ENCODE peak calls at places on chromosomes 2 and 18, in eight cellular contexts. One of them, this sample, is unnamed.

GRCh38 chr2:40304340-40304739 is 147.6 kb downstream of the SLC8A1 start:
- DNase-seq in germinal center: no peak
- DNase-seq in mesothelial cell of epicardium: no peak
- DNase-seq in C1 segment of cervical spinal cord: peak
- DNase-seq in RPMI8226: no peak
- DNase-seq in stimulated activated CD4-positive, alpha-beta T cell treated with anti-CD3 and anti-CD28 coated beads, Interleukin-2, amount 100 ng/mL, for 48 hours: no peak
- DNase-seq in heart left ventricle: peak
- DNase-seq in sigmoid colon: no peak
- DNase-seq in this sample: peak

GRCh38 chr2:62133320-62133823 is 62.5 kb upstream of the B3GNT2 start:
- DNase-seq in germinal center: no peak
- DNase-seq in mesothelial cell of epicardium: no peak
- DNase-seq in C1 segment of cervical spinal cord: no peak
- DNase-seq in RPMI8226: no peak
- DNase-seq in stimulated activated CD4-positive, alpha-beta T cell treated with anti-CD3 and anti-CD28 coated beads, Interleukin-2, amount 100 ng/mL, for 48 hours: no peak
- DNase-seq in heart left ventricle: no peak
- DNase-seq in sigmoid colon: no peak
- DNase-seq in this sample: no peak

GRCh38 chr18:62332437-62332816 is 7.3 kb downstream of the TNFRSF11A start:
- DNase-seq in germinal center: no peak
- DNase-seq in mesothelial cell of epicardium: no peak
- DNase-seq in C1 segment of cervical spinal cord: no peak
- DNase-seq in RPMI8226: no peak
- DNase-seq in stimulated activated CD4-positive, alpha-beta T cell treated with anti-CD3 and anti-CD28 coated beads, Interleukin-2, amount 100 ng/mL, for 48 hours: no peak
- DNase-seq in heart left ventricle: no peak
- DNase-seq in sigmoid colon: no peak
- DNase-seq in this sample: no peak

GRCh38 chr2:173652311-173652710 is 297.6 kb downstream of the CDCA7 start:
- DNase-seq in germinal center: no peak
- DNase-seq in mesothelial cell of epicardium: no peak
- DNase-seq in C1 segment of cervical spinal cord: no peak
- DNase-seq in RPMI8226: no peak
- DNase-seq in stimulated activated CD4-positive, alpha-beta T cell treated with anti-CD3 and anti-CD28 coated beads, Interleukin-2, amount 100 ng/mL, for 48 hours: no peak
- DNase-seq in heart left ventricle: no peak
- DNase-seq in sigmoid colon: no peak
- DNase-seq in this sample: no peak

GRCh38 chr2:98648451-98648850 is 40.1 kb downstream of the UNC50 start:
- DNase-seq in germinal center: no peak
- DNase-seq in mesothelial cell of epicardium: no peak
- DNase-seq in C1 segment of cervical spinal cord: no peak
- DNase-seq in RPMI8226: no peak
- DNase-seq in stimulated activated CD4-positive, alpha-beta T cell treated with anti-CD3 and anti-CD28 coated beads, Interleukin-2, amount 100 ng/mL, for 48 hours: no peak
- DNase-seq in heart left ventricle: no peak
- DNase-seq in sigmoid colon: no peak
- DNase-seq in this sample: no peak

GRCh38 chr2:196568506-196568905 is 71.0 kb upstream of the CCDC150 start:
- DNase-seq in germinal center: no peak
- DNase-seq in mesothelial cell of epicardium: no peak
- DNase-seq in C1 segment of cervical spinal cord: no peak
- DNase-seq in RPMI8226: no peak
- DNase-seq in stimulated activated CD4-positive, alpha-beta T cell treated with anti-CD3 and anti-CD28 coated beads, Interleukin-2, amount 100 ng/mL, for 48 hours: no peak
- DNase-seq in heart left ventricle: no peak
- DNase-seq in sigmoid colon: no peak
- DNase-seq in this sample: no peak

GRCh38 chr2:189441709-189442074 is 418 bp downstream of the WDR75 start:
- DNase-seq in germinal center: no peak
- DNase-seq in mesothelial cell of epicardium: no peak
- DNase-seq in C1 segment of cervical spinal cord: no peak
- DNase-seq in RPMI8226: no peak
- DNase-seq in stimulated activated CD4-positive, alpha-beta T cell treated with anti-CD3 and anti-CD28 coated beads, Interleukin-2, amount 100 ng/mL, for 48 hours: no peak
- DNase-seq in heart left ventricle: no peak
- DNase-seq in sigmoid colon: no peak
- DNase-seq in this sample: no peak

GRCh38 chr2:102082591-102083586 is 59.7 kb upstream of the IL1R1 start:
- DNase-seq in germinal center: no peak
- DNase-seq in mesothelial cell of epicardium: no peak
- DNase-seq in C1 segment of cervical spinal cord: no peak
- DNase-seq in RPMI8226: peak
- DNase-seq in stimulated activated CD4-positive, alpha-beta T cell treated with anti-CD3 and anti-CD28 coated beads, Interleukin-2, amount 100 ng/mL, for 48 hours: peak
- DNase-seq in heart left ventricle: peak
- DNase-seq in sigmoid colon: peak
- DNase-seq in this sample: no peak

GRCh38 chr2:217223222-217223930 is 363.5 kb upstream of the TNP1 start:
- DNase-seq in germinal center: peak
- DNase-seq in mesothelial cell of epicardium: no peak
- DNase-seq in C1 segment of cervical spinal cord: no peak
- DNase-seq in RPMI8226: no peak
- DNase-seq in stimulated activated CD4-positive, alpha-beta T cell treated with anti-CD3 and anti-CD28 coated beads, Interleukin-2, amount 100 ng/mL, for 48 hours: peak
- DNase-seq in heart left ventricle: peak
- DNase-seq in sigmoid colon: no peak
- DNase-seq in this sample: no peak

GRCh38 chr2:191478754-191479679 is 198.9 kb upstream of the NABP1 start:
- DNase-seq in germinal center: no peak
- DNase-seq in mesothelial cell of epicardium: no peak
- DNase-seq in C1 segment of cervical spinal cord: no peak
- DNase-seq in RPMI8226: no peak
- DNase-seq in stimulated activated CD4-positive, alpha-beta T cell treated with anti-CD3 and anti-CD28 coated beads, Interleukin-2, amount 100 ng/mL, for 48 hours: no peak
- DNase-seq in heart left ventricle: peak
- DNase-seq in sigmoid colon: peak
- DNase-seq in this sample: peak

GRCh38 chr2:234071664-234072063 is 21.2 kb downstream of the SPP2 start:
- DNase-seq in germinal center: no peak
- DNase-seq in mesothelial cell of epicardium: no peak
- DNase-seq in C1 segment of cervical spinal cord: no peak
- DNase-seq in RPMI8226: no peak
- DNase-seq in stimulated activated CD4-positive, alpha-beta T cell treated with anti-CD3 and anti-CD28 coated beads, Interleukin-2, amount 100 ng/mL, for 48 hours: no peak
- DNase-seq in heart left ventricle: no peak
- DNase-seq in sigmoid colon: no peak
- DNase-seq in this sample: no peak

GRCh38 chr2:191165190-191165643 is 14.4 kb upstream of the STAT4 start:
- DNase-seq in germinal center: peak
- DNase-seq in mesothelial cell of epicardium: no peak
- DNase-seq in C1 segment of cervical spinal cord: no peak
- DNase-seq in RPMI8226: peak
- DNase-seq in stimulated activated CD4-positive, alpha-beta T cell treated with anti-CD3 and anti-CD28 coated beads, Interleukin-2, amount 100 ng/mL, for 48 hours: no peak
- DNase-seq in heart left ventricle: no peak
- DNase-seq in sigmoid colon: no peak
- DNase-seq in this sample: no peak

GRCh38 chr2:82344670-82345069 is 2040.1 kb upstream of the LRRTM1 start:
- DNase-seq in germinal center: no peak
- DNase-seq in mesothelial cell of epicardium: no peak
- DNase-seq in C1 segment of cervical spinal cord: no peak
- DNase-seq in RPMI8226: peak
- DNase-seq in stimulated activated CD4-positive, alpha-beta T cell treated with anti-CD3 and anti-CD28 coated beads, Interleukin-2, amount 100 ng/mL, for 48 hours: no peak
- DNase-seq in heart left ventricle: no peak
- DNase-seq in sigmoid colon: no peak
- DNase-seq in this sample: no peak

GRCh38 chr18:67845035-67845434 is 328.5 kb upstream of the DSEL start:
- DNase-seq in germinal center: no peak
- DNase-seq in mesothelial cell of epicardium: no peak
- DNase-seq in C1 segment of cervical spinal cord: no peak
- DNase-seq in RPMI8226: no peak
- DNase-seq in stimulated activated CD4-positive, alpha-beta T cell treated with anti-CD3 and anti-CD28 coated beads, Interleukin-2, amount 100 ng/mL, for 48 hours: no peak
- DNase-seq in heart left ventricle: no peak
- DNase-seq in sigmoid colon: no peak
- DNase-seq in this sample: no peak

GRCh38 chr2:20692081-20692480 is 25.1 kb downstream of the GDF7 start:
- DNase-seq in germinal center: no peak
- DNase-seq in mesothelial cell of epicardium: no peak
- DNase-seq in C1 segment of cervical spinal cord: no peak
- DNase-seq in RPMI8226: no peak
- DNase-seq in stimulated activated CD4-positive, alpha-beta T cell treated with anti-CD3 and anti-CD28 coated beads, Interleukin-2, amount 100 ng/mL, for 48 hours: no peak
- DNase-seq in heart left ventricle: no peak
- DNase-seq in sigmoid colon: no peak
- DNase-seq in this sample: no peak

GRCh38 chr2:226640501-226640900 is 159.1 kb downstream of the IRS1 start:
- DNase-seq in germinal center: no peak
- DNase-seq in mesothelial cell of epicardium: no peak
- DNase-seq in C1 segment of cervical spinal cord: no peak
- DNase-seq in RPMI8226: no peak
- DNase-seq in stimulated activated CD4-positive, alpha-beta T cell treated with anti-CD3 and anti-CD28 coated beads, Interleukin-2, amount 100 ng/mL, for 48 hours: no peak
- DNase-seq in heart left ventricle: no peak
- DNase-seq in sigmoid colon: no peak
- DNase-seq in this sample: no peak

GRCh38 chr2:172100080-172101007 is 2.4 kb downstream of the DLX2 start:
- DNase-seq in germinal center: no peak
- DNase-seq in mesothelial cell of epicardium: peak
- DNase-seq in C1 segment of cervical spinal cord: no peak
- DNase-seq in RPMI8226: no peak
- DNase-seq in stimulated activated CD4-positive, alpha-beta T cell treated with anti-CD3 and anti-CD28 coated beads, Interleukin-2, amount 100 ng/mL, for 48 hours: no peak
- DNase-seq in heart left ventricle: no peak
- DNase-seq in sigmoid colon: no peak
- DNase-seq in this sample: no peak

GRCh38 chr18:73007195-73007934 is 139.6 kb upstream of the NETO1 start:
- DNase-seq in germinal center: no peak
- DNase-seq in mesothelial cell of epicardium: no peak
- DNase-seq in C1 segment of cervical spinal cord: no peak
- DNase-seq in RPMI8226: peak
- DNase-seq in stimulated activated CD4-positive, alpha-beta T cell treated with anti-CD3 and anti-CD28 coated beads, Interleukin-2, amount 100 ng/mL, for 48 hours: no peak
- DNase-seq in heart left ventricle: no peak
- DNase-seq in sigmoid colon: no peak
- DNase-seq in this sample: no peak

GRCh38 chr18:53745228-53745967 is 479.1 kb downstream of the MBD2 start:
- DNase-seq in germinal center: no peak
- DNase-seq in mesothelial cell of epicardium: no peak
- DNase-seq in C1 segment of cervical spinal cord: no peak
- DNase-seq in RPMI8226: no peak
- DNase-seq in stimulated activated CD4-positive, alpha-beta T cell treated with anti-CD3 and anti-CD28 coated beads, Interleukin-2, amount 100 ng/mL, for 48 hours: no peak
- DNase-seq in heart left ventricle: no peak
- DNase-seq in sigmoid colon: no peak
- DNase-seq in this sample: no peak

GRCh38 chr2:150212722-150213171 is 274.7 kb downstream of the RND3 start:
- DNase-seq in germinal center: no peak
- DNase-seq in mesothelial cell of epicardium: no peak
- DNase-seq in C1 segment of cervical spinal cord: no peak
- DNase-seq in RPMI8226: no peak
- DNase-seq in stimulated activated CD4-positive, alpha-beta T cell treated with anti-CD3 and anti-CD28 coated beads, Interleukin-2, amount 100 ng/mL, for 48 hours: no peak
- DNase-seq in heart left ventricle: no peak
- DNase-seq in sigmoid colon: no peak
- DNase-seq in this sample: no peak

GRCh38 chr2:85164145-85164559 is 31.0 kb downstream of the TCF7L1 start:
- DNase-seq in germinal center: no peak
- DNase-seq in mesothelial cell of epicardium: no peak
- DNase-seq in C1 segment of cervical spinal cord: no peak
- DNase-seq in RPMI8226: no peak
- DNase-seq in stimulated activated CD4-positive, alpha-beta T cell treated with anti-CD3 and anti-CD28 coated beads, Interleukin-2, amount 100 ng/mL, for 48 hours: no peak
- DNase-seq in heart left ventricle: no peak
- DNase-seq in sigmoid colon: no peak
- DNase-seq in this sample: no peak

GRCh38 chr2:140465301-140465700 is 1665.5 kb downstream of the LRP1B start:
- DNase-seq in germinal center: no peak
- DNase-seq in mesothelial cell of epicardium: no peak
- DNase-seq in C1 segment of cervical spinal cord: peak
- DNase-seq in RPMI8226: no peak
- DNase-seq in stimulated activated CD4-positive, alpha-beta T cell treated with anti-CD3 and anti-CD28 coated beads, Interleukin-2, amount 100 ng/mL, for 48 hours: no peak
- DNase-seq in heart left ventricle: no peak
- DNase-seq in sigmoid colon: no peak
- DNase-seq in this sample: no peak

GRCh38 chr2:21415234-21415633 is 291.5 kb downstream of the TDRD15 start:
- DNase-seq in germinal center: no peak
- DNase-seq in mesothelial cell of epicardium: no peak
- DNase-seq in C1 segment of cervical spinal cord: no peak
- DNase-seq in RPMI8226: no peak
- DNase-seq in stimulated activated CD4-positive, alpha-beta T cell treated with anti-CD3 and anti-CD28 coated beads, Interleukin-2, amount 100 ng/mL, for 48 hours: no peak
- DNase-seq in heart left ventricle: no peak
- DNase-seq in sigmoid colon: no peak
- DNase-seq in this sample: no peak

GRCh38 chr2:3126686-3127278 is 250.8 kb downstream of the EIPR1 start:
- DNase-seq in germinal center: no peak
- DNase-seq in mesothelial cell of epicardium: no peak
- DNase-seq in C1 segment of cervical spinal cord: no peak
- DNase-seq in RPMI8226: no peak
- DNase-seq in stimulated activated CD4-positive, alpha-beta T cell treated with anti-CD3 and anti-CD28 coated beads, Interleukin-2, amount 100 ng/mL, for 48 hours: no peak
- DNase-seq in heart left ventricle: no peak
- DNase-seq in sigmoid colon: no peak
- DNase-seq in this sample: no peak

GRCh38 chr18:41378628-41379027 is 576.4 kb upstream of the PIK3C3 start:
- DNase-seq in germinal center: no peak
- DNase-seq in mesothelial cell of epicardium: no peak
- DNase-seq in C1 segment of cervical spinal cord: no peak
- DNase-seq in RPMI8226: no peak
- DNase-seq in stimulated activated CD4-positive, alpha-beta T cell treated with anti-CD3 and anti-CD28 coated beads, Interleukin-2, amount 100 ng/mL, for 48 hours: no peak
- DNase-seq in heart left ventricle: no peak
- DNase-seq in sigmoid colon: no peak
- DNase-seq in this sample: no peak

GRCh38 chr2:11998626-11999378 is 252.4 kb downstream of the LPIN1 start:
- DNase-seq in germinal center: peak
- DNase-seq in mesothelial cell of epicardium: no peak
- DNase-seq in C1 segment of cervical spinal cord: no peak
- DNase-seq in RPMI8226: no peak
- DNase-seq in stimulated activated CD4-positive, alpha-beta T cell treated with anti-CD3 and anti-CD28 coated beads, Interleukin-2, amount 100 ng/mL, for 48 hours: no peak
- DNase-seq in heart left ventricle: no peak
- DNase-seq in sigmoid colon: no peak
- DNase-seq in this sample: no peak

GRCh38 chr18:76494181-76494540 is 881 bp downstream of the ZNF516 start:
- DNase-seq in germinal center: peak
- DNase-seq in mesothelial cell of epicardium: peak
- DNase-seq in C1 segment of cervical spinal cord: peak
- DNase-seq in RPMI8226: peak
- DNase-seq in stimulated activated CD4-positive, alpha-beta T cell treated with anti-CD3 and anti-CD28 coated beads, Interleukin-2, amount 100 ng/mL, for 48 hours: no peak
- DNase-seq in heart left ventricle: no peak
- DNase-seq in sigmoid colon: no peak
- DNase-seq in this sample: peak

GRCh38 chr18:79950440-79951341 is 762 bp downstream of the SLC66A2 start:
- DNase-seq in germinal center: peak
- DNase-seq in mesothelial cell of epicardium: no peak
- DNase-seq in C1 segment of cervical spinal cord: no peak
- DNase-seq in RPMI8226: peak
- DNase-seq in stimulated activated CD4-positive, alpha-beta T cell treated with anti-CD3 and anti-CD28 coated beads, Interleukin-2, amount 100 ng/mL, for 48 hours: no peak
- DNase-seq in heart left ventricle: no peak
- DNase-seq in sigmoid colon: peak
- DNase-seq in this sample: peak

GRCh38 chr2:125004091-125004800 is 979.2 kb downstream of the CNTNAP5 start:
- DNase-seq in germinal center: no peak
- DNase-seq in mesothelial cell of epicardium: no peak
- DNase-seq in C1 segment of cervical spinal cord: no peak
- DNase-seq in RPMI8226: no peak
- DNase-seq in stimulated activated CD4-positive, alpha-beta T cell treated with anti-CD3 and anti-CD28 coated beads, Interleukin-2, amount 100 ng/mL, for 48 hours: no peak
- DNase-seq in heart left ventricle: no peak
- DNase-seq in sigmoid colon: no peak
- DNase-seq in this sample: no peak

GRCh38 chr18:62486290-62486964 is 36.4 kb upstream of the ZCCHC2 start:
- DNase-seq in germinal center: no peak
- DNase-seq in mesothelial cell of epicardium: no peak
- DNase-seq in C1 segment of cervical spinal cord: no peak
- DNase-seq in RPMI8226: peak
- DNase-seq in stimulated activated CD4-positive, alpha-beta T cell treated with anti-CD3 and anti-CD28 coated beads, Interleukin-2, amount 100 ng/mL, for 48 hours: peak
- DNase-seq in heart left ventricle: no peak
- DNase-seq in sigmoid colon: no peak
- DNase-seq in this sample: no peak

GRCh38 chr2:41949091-41949490 is 98.7 kb upstream of the PKDCC start:
- DNase-seq in germinal center: no peak
- DNase-seq in mesothelial cell of epicardium: no peak
- DNase-seq in C1 segment of cervical spinal cord: no peak
- DNase-seq in RPMI8226: no peak
- DNase-seq in stimulated activated CD4-positive, alpha-beta T cell treated with anti-CD3 and anti-CD28 coated beads, Interleukin-2, amount 100 ng/mL, for 48 hours: no peak
- DNase-seq in heart left ventricle: no peak
- DNase-seq in sigmoid colon: no peak
- DNase-seq in this sample: no peak

GRCh38 chr2:231455222-231455621 is 9.1 kb downstream of the NCL start:
- DNase-seq in germinal center: no peak
- DNase-seq in mesothelial cell of epicardium: no peak
- DNase-seq in C1 segment of cervical spinal cord: no peak
- DNase-seq in RPMI8226: no peak
- DNase-seq in stimulated activated CD4-positive, alpha-beta T cell treated with anti-CD3 and anti-CD28 coated beads, Interleukin-2, amount 100 ng/mL, for 48 hours: no peak
- DNase-seq in heart left ventricle: no peak
- DNase-seq in sigmoid colon: no peak
- DNase-seq in this sample: no peak

GRCh38 chr2:53802617-53803115 is 15.8 kb downstream of the ERLEC1 start:
- DNase-seq in germinal center: no peak
- DNase-seq in mesothelial cell of epicardium: no peak
- DNase-seq in C1 segment of cervical spinal cord: no peak
- DNase-seq in RPMI8226: no peak
- DNase-seq in stimulated activated CD4-positive, alpha-beta T cell treated with anti-CD3 and anti-CD28 coated beads, Interleukin-2, amount 100 ng/mL, for 48 hours: no peak
- DNase-seq in heart left ventricle: no peak
- DNase-seq in sigmoid colon: no peak
- DNase-seq in this sample: no peak

GRCh38 chr2:72144746-72145657 is 2.7 kb downstream of the CYP26B1 start:
- DNase-seq in germinal center: no peak
- DNase-seq in mesothelial cell of epicardium: peak
- DNase-seq in C1 segment of cervical spinal cord: no peak
- DNase-seq in RPMI8226: no peak
- DNase-seq in stimulated activated CD4-positive, alpha-beta T cell treated with anti-CD3 and anti-CD28 coated beads, Interleukin-2, amount 100 ng/mL, for 48 hours: no peak
- DNase-seq in heart left ventricle: peak
- DNase-seq in sigmoid colon: peak
- DNase-seq in this sample: peak

This sample was measured in right cardiac atrium.